ENCODE peak calls at places on chromosomes 7 and 10, in five cellular contexts. One of them, this sample, is unnamed.
A peak's percentile ranks its signal among the peaks of the same experiment; 100 is the strongest.

GRCh38 chr7:19128856-19129255 is 11.4 kb upstream of the TWIST1 start:
- DNase-seq in M059J: no peak
- DNase-seq in heart left ventricle: no peak
- DNase-seq in activated T-cell treated with anti-CD3 and anti-CD28 coated beads, Interleukin-2, amount 50 U/mL, for 72 hours: no peak
- DNase-seq in C1 segment of cervical spinal cord: no peak
- DNase-seq in this sample: no peak

GRCh38 chr10:72461085-72461484 is 106.4 kb upstream of the DNAJB12 start:
- DNase-seq in C1 segment of cervical spinal cord: no peak
- DNase-seq in activated T-cell treated with anti-CD3 and anti-CD28 coated beads, Interleukin-2, amount 50 U/mL, for 72 hours: no peak
- DNase-seq in M059J: peak; percentile 3
- DNase-seq in heart left ventricle: no peak
- DNase-seq in this sample: no peak

GRCh38 chr7:65004575-65004974 is 1.9 kb downstream of the ERV3-1 start:
- DNase-seq in activated T-cell treated with anti-CD3 and anti-CD28 coated beads, Interleukin-2, amount 50 U/mL, for 72 hours: no peak
- DNase-seq in heart left ventricle: no peak
- DNase-seq in M059J: no peak
- DNase-seq in C1 segment of cervical spinal cord: no peak
- DNase-seq in this sample: no peak

GRCh38 chr7:101161692-101162461 is 3.5 kb downstream of the VGF start:
- DNase-seq in activated T-cell treated with anti-CD3 and anti-CD28 coated beads, Interleukin-2, amount 50 U/mL, for 72 hours: no peak
- DNase-seq in M059J: no peak
- DNase-seq in C1 segment of cervical spinal cord: no peak
- DNase-seq in heart left ventricle: no peak
- DNase-seq in this sample: no peak

GRCh38 chr7:124702385-124702784 is 63.2 kb downstream of the GPR37 start:
- DNase-seq in activated T-cell treated with anti-CD3 and anti-CD28 coated beads, Interleukin-2, amount 50 U/mL, for 72 hours: no peak
- DNase-seq in heart left ventricle: no peak
- DNase-seq in M059J: peak; percentile 56
- DNase-seq in C1 segment of cervical spinal cord: no peak
- DNase-seq in this sample: no peak

GRCh38 chr10:2984682-2985081 is 82.7 kb upstream of the PFKP start:
- DNase-seq in activated T-cell treated with anti-CD3 and anti-CD28 coated beads, Interleukin-2, amount 50 U/mL, for 72 hours: no peak
- DNase-seq in heart left ventricle: no peak
- DNase-seq in M059J: no peak
- DNase-seq in C1 segment of cervical spinal cord: no peak
- DNase-seq in this sample: no peak

GRCh38 chr10:19683965-19684364 is 132.3 kb upstream of the PLXDC2 start:
- DNase-seq in activated T-cell treated with anti-CD3 and anti-CD28 coated beads, Interleukin-2, amount 50 U/mL, for 72 hours: no peak
- DNase-seq in C1 segment of cervical spinal cord: no peak
- DNase-seq in M059J: no peak
- DNase-seq in heart left ventricle: no peak
- DNase-seq in this sample: no peak

GRCh38 chr10:24457661-24458318 is 248.9 kb downstream of the KIAA1217 start:
- DNase-seq in heart left ventricle: no peak
- DNase-seq in activated T-cell treated with anti-CD3 and anti-CD28 coated beads, Interleukin-2, amount 50 U/mL, for 72 hours: no peak
- DNase-seq in M059J: peak; percentile 73
- DNase-seq in C1 segment of cervical spinal cord: no peak
- DNase-seq in this sample: no peak

GRCh38 chr7:78530351-78530750 is 731.8 kb downstream of the PHTF2 start:
- DNase-seq in heart left ventricle: no peak
- DNase-seq in C1 segment of cervical spinal cord: no peak
- DNase-seq in M059J: peak; percentile 68
- DNase-seq in activated T-cell treated with anti-CD3 and anti-CD28 coated beads, Interleukin-2, amount 50 U/mL, for 72 hours: no peak
- DNase-seq in this sample: no peak

This sample was measured in CD4-positive, alpha-beta memory T cell.